ENCODE peak calls at places on chromosomes 3 and 15, in four cellular contexts. X, M, J and U are unnamed samples.

GRCh38 chr3:186374370-186374769 is 12.3 kb upstream of the DGKG start:
- DNase-seq in X (no peak), M (no peak), J (no peak), U (no peak)

GRCh38 chr3:156782921-156783320 is 43.2 kb upstream of the LEKR1 start:
- DNase-seq in X (no peak), M (no peak), J (no peak), U (no peak)

GRCh38 chr15:90376789-90377188 is 11.3 kb upstream of the IQGAP1 start:
- DNase-seq in X (no peak), M (no peak), J (no peak), U (no peak)

GRCh38 chr15:91196768-91197167 is 96.7 kb downstream of the SV2B start:
- DNase-seq in X (no peak), M (no peak), J (no peak), U (no peak)

GRCh38 chr3:29513236-29513635 is 232.4 kb downstream of the RBMS3 start:
- DNase-seq in X (no peak), M (no peak), J (no peak), U (no peak)

GRCh38 chr3:59510576-59510975 is 460.8 kb upstream of the CFAP20DC start:
- DNase-seq in X (no peak), M (no peak), J (no peak), U (no peak)

GRCh38 chr3:89113887-89114840 is 6.7 kb downstream of the EPHA3 start:
- DNase-seq in X (no peak), M (no peak), J (peak), U (peak)

GRCh38 chr3:24838533-24838932 is 343.9 kb upstream of the THRB start:
- DNase-seq in X (no peak), M (no peak), J (no peak), U (no peak)

GRCh38 chr3:120798346-120798745 is 55.8 kb downstream of the GTF2E1 start:
- DNase-seq in X (no peak), M (no peak), J (no peak), U (no peak)

GRCh38 chr15:33730815-33731214 is 237.5 kb upstream of the CHRM5 start:
- DNase-seq in X (no peak), M (no peak), J (no peak), U (no peak)

GRCh38 chr3:99945328-99945995 is 127.8 kb downstream of the CMSS1 start:
- DNase-seq in X (no peak), M (no peak), J (no peak), U (no peak)

GRCh38 chr3:34012102-34012461 is 213.7 kb downstream of the PDCD6IP start:
- DNase-seq in X (peak), M (peak), J (no peak), U (no peak)

GRCh38 chr15:72474912-72475601 is 927 bp downstream of the ARIH1 start:
- DNase-seq in X (peak), M (peak), J (peak), U (peak)

GRCh38 chr3:53261712-53262111 is 5.9 kb upstream of the TKT start:
- DNase-seq in X (no peak), M (no peak), J (no peak), U (no peak)

GRCh38 chr3:188860147-188860546 is 311.6 kb upstream of the TPRG1 start:
- DNase-seq in X (no peak), M (no peak), J (no peak), U (no peak)

GRCh38 chr3:131083190-131083863 is 56.6 kb downstream of the NEK11 start:
- DNase-seq in X (no peak), M (no peak), J (peak), U (peak)

GRCh38 chr3:39361252-39361927 is 21.8 kb upstream of the SLC25A38 start:
- DNase-seq in X (no peak), M (no peak), J (no peak), U (no peak)

GRCh38 chr3:37092484-37092883 is 81.9 kb downstream of the LRRFIP2 start:
- DNase-seq in X (no peak), M (no peak), J (no peak), U (no peak)

GRCh38 chr3:67416703-67417102 is 237.7 kb downstream of the SUCLG2 start:
- DNase-seq in X (no peak), M (no peak), J (no peak), U (no peak)

GRCh38 chr3:188246905-188247304 is 92.9 kb downstream of the LPP start:
- DNase-seq in X (no peak), M (no peak), J (no peak), U (no peak)

GRCh38 chr3:7744850-7745249 is 756.8 kb upstream of the LMCD1 start:
- DNase-seq in X (no peak), M (no peak), J (no peak), U (no peak)

GRCh38 chr15:69612112-69612511 is 159.5 kb downstream of the RPLP1 start:
- DNase-seq in X (no peak), M (no peak), J (no peak), U (no peak)

GRCh38 chr3:102106421-102107097 is 257.2 kb downstream of the NFKBIZ start:
- DNase-seq in X (no peak), M (no peak), J (no peak), U (no peak)

GRCh38 chr15:40766906-40767837 is 2.6 kb upstream of the C15orf62 start:
- DNase-seq in X (no peak), M (no peak), J (no peak), U (peak)

GRCh38 chr3:189652042-189652441 is 20.9 kb downstream of the TP63 start:
- DNase-seq in X (no peak), M (peak), J (peak), U (peak)

GRCh38 chr3:192422998-192423349 is 304.4 kb downstream of the FGF12 start:
- DNase-seq in X (no peak), M (no peak), J (no peak), U (no peak)

GRCh38 chr15:51274956-51275355 is 63.4 kb downstream of the CYP19A1 start:
- DNase-seq in X (no peak), M (no peak), J (no peak), U (no peak)

GRCh38 chr3:150956376-150956775 is 16.2 kb downstream of the CLRN1 start:
- DNase-seq in X (no peak), M (no peak), J (no peak), U (no peak)

GRCh38 chr3:52792961-52793695 is 1.5 kb upstream of the ITIH3 start:
- DNase-seq in X (no peak), M (no peak), J (no peak), U (no peak)

GRCh38 chr3:10772230-10773161 is 43.5 kb upstream of the SLC6A11 start:
- DNase-seq in X (peak), M (no peak), J (no peak), U (no peak)

GRCh38 chr15:96121521-96121920 is 209.0 kb upstream of the NR2F2 start:
- DNase-seq in X (no peak), M (no peak), J (no peak), U (no peak)

GRCh38 chr3:133892546-133893231 is 3.0 kb downstream of the RAB6B start:
- DNase-seq in X (no peak), M (no peak), J (peak), U (peak)

GRCh38 chr15:101637038-101637437 is 15.1 kb downstream of the TM2D3 start:
- DNase-seq in X (no peak), M (no peak), J (no peak), U (peak)

GRCh38 chr15:66167854-66168253 is 85.7 kb downstream of the MEGF11 start:
- DNase-seq in X (no peak), M (no peak), J (no peak), U (no peak)

GRCh38 chr3:132659370-132660055 is at the start of gene ACAD11:
- DNase-seq in X (peak), M (peak), J (peak), U (peak)

GRCh38 chr3:132659000-132659369 is 624 bp downstream of the ACAD11 start:
- DNase-seq in X (no peak), M (no peak), J (peak), U (no peak)

GRCh38 chr3:132661120-132661519 is 991 bp downstream of the UBA5 start:
- DNase-seq in X (no peak), M (no peak), J (no peak), U (peak)

GRCh38 chr3:132660745-132661067 is 577 bp downstream of the UBA5 start:
- DNase-seq in X (no peak), M (peak), J (peak), U (peak)

GRCh38 chr3:132660056-132660744 is at the start of gene UBA5:
- DNase-seq in X (peak), M (peak), J (peak), U (peak)
- TF ChIP-seq POLR2A in X (peak), M (peak), J (no peak), U (peak)

DNA sequence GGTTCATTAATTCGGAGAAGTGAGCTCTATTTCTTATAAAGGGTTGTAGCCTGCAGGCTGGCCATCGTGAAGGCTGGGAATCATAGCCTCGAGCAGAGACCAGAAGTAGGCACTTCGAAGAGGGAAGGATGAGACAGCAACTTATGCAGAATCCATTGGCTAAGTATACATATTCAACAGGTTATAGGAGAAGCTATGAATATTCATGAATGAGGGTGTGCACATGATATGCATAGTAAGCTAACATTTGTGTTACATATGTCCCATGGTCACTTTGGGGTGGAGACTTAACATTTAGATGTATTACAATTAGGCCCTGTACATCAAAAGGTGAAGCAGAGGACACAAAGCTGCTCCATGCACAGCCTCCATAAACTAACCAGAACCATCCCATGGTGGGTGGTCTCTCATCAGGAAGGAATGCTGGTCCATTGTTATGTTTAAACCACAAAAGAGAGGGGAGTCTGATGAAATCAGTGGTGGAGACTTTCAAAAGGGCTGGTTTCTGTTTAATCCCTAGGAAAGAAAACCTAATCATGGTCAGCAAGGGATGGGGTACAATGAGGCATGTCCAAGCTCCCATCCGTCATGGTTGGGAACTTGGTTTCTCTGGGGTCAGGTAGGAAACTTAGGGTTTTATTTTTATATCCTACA is 80.8 kb upstream of the FHIT start:
- DNase-seq in X (no peak), M (no peak), J (no peak), U (no peak)
- TF ChIP-seq POLR2A in X (no peak), M (no peak), J (no peak), U (no peak)

GRCh38 chr3:195260286-195260905 is 10.6 kb downstream of the XXYLT1 start:
- DNase-seq in X (no peak), M (no peak), J (peak), U (peak)

GRCh38 chr3:195257454-195258448 is 13.2 kb downstream of the XXYLT1 start:
- DNase-seq in X (no peak), M (no peak), J (no peak), U (no peak)

GRCh38 chr3:195259146-195259563 is 11.8 kb downstream of the XXYLT1 start:
- DNase-seq in X (peak), M (no peak), J (no peak), U (no peak)

GRCh38 chr3:195258449-195259145 is 12.4 kb downstream of the XXYLT1 start:
- DNase-seq in X (no peak), M (no peak), J (no peak), U (no peak)

DNA sequence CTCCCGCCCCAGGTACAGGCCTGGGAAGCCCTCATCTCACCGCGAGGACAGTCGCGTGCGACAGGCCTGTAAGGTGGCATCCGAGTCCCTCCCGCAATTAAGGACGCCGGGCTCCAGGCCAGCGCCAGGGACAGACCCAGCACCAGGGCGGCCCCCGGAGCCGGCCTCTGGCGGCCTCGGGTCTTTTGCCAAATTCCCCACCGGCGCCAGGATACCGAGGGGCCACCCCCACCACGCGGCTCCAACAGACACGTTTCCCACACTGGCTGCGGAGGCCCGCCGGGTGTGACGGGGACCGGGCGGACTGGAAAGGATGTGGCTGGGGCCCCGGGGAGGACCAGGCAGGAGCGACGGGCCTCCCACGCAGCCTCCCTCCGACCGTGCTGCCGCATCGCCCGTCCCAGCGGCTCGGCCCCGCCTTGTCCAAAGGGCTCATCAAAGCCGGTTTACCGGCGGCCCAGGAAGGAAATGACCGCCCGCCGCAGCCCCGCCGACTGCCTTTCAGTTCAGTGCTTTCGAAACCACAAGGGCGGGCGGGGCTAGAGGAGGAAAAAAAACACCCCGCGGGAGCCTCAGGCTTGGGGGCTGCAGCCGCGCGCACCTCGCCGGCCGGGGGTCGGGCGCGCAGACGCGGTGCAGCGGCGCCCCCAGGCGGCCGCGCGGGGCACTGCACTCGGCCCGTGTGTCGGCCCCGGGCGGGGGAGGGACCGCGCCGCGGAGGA is 11.2 kb downstream of the XXYLT1 start:
- DNase-seq in X (peak), M (peak), J (peak), U (peak)
- TF ChIP-seq POLR2A in X (no peak), M (no peak), J (no peak), U (peak)

DNA sequence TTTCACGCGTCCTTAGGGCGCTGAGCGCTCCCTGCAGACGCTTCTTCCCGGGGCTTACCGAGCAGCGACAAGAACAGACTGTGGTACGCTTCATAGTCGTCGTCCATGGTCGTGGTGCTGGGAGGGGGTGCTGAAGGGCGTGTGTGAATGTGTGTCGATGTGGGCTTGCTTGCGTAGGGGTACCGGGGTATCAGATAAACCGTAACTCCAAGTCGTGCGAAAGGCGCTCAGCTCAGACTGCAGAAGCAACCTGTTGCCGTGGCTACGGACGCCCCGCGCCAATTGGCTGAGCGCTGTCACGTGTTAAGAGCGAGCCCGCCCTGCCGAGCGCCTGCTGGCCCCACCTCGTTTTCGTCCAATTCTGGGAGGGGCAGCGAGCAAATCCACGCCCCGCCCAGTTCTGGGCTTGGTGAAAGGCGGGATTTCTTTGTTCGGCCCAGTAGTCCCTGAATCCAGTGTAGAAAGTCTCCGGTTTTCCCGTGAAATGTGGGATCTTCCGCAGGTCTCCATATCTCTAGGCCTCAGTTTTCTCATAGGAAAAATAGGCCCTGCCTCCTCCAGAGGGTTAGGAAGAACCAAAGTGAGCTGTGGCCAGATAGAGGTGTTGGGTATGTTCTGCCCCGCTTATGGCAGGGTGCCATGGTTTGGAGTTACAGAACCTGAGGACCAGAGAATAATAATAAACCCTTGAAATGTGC is at the start of gene EFCAB12:
- DNase-seq in X (peak), M (no peak), J (peak), U (peak)
- TF ChIP-seq POLR2A in X (no peak), M (no peak), J (no peak), U (peak)